ENCODE peak calls at places on chromosomes 3 and 15, in five cellular contexts. E, K, U, Q and F are unnamed samples.

GRCh38 chr3:49638445-49638844 is 35.7 kb upstream of the APEH start:
- DNase-seq in K (no peak), U (no peak), E (no peak), Q (peak), F (peak)

GRCh38 chr15:39665629-39666245 is 84.9 kb downstream of the THBS1 start:
- DNase-seq in Q (no peak), U (no peak), K (peak), E (no peak), F (no peak)

GRCh38 chr3:48408823-48409281 is 21.0 kb downstream of the PLXNB1 start:
- DNase-seq in Q (no peak), E (peak), K (no peak), U (no peak), F (no peak)

GRCh38 chr3:175431396-175431795 is 572.3 kb downstream of the NAALADL2 start:
- DNase-seq in K (peak), U (peak), E (no peak), Q (peak), F (peak)

GRCh38 chr3:72317491-72317890 is 530.8 kb downstream of the SHQ1 start:
- DNase-seq in E (no peak), Q (no peak), K (no peak), U (peak), F (peak)

GRCh38 chr3:187210555-187211327 is 13.5 kb downstream of the RTP1 start:
- DNase-seq in E (no peak), U (peak), Q (peak), K (peak), F (peak)

GRCh38 chr3:105674437-105675065 is 194.3 kb downstream of the CBLB start:
- DNase-seq in Q (no peak), U (no peak), E (no peak), K (no peak), F (no peak)

GRCh38 chr3:171640520-171641412 is 169.5 kb downstream of the PLD1 start:
- DNase-seq in K (peak), U (no peak), E (no peak), Q (peak), F (peak)

GRCh38 chr15:65223996-65224395 is 12.7 kb upstream of the CILP start:
- DNase-seq in U (no peak), E (no peak), Q (no peak), K (no peak), F (no peak)

GRCh38 chr3:134057006-134057832 is 27.5 kb upstream of the SLCO2A1 start:
- DNase-seq in E (no peak), Q (peak), K (no peak), U (no peak), F (peak)

GRCh38 chr15:35514759-35515158 is 31.2 kb downstream of the DPH6 start:
- DNase-seq in U (no peak), Q (peak), K (no peak), E (no peak), F (peak)

GRCh38 chr3:43994594-43995077 is 247.1 kb upstream of the TOPAZ1 start:
- DNase-seq in E (no peak), Q (no peak), U (no peak), K (peak), F (no peak)

GRCh38 chr3:23961064-23961463 is 16.0 kb downstream of the NR1D2 start:
- DNase-seq in K (no peak), U (no peak), Q (no peak), E (no peak), F (peak)

GRCh38 chr3:115628075-115628412 is 4.7 kb downstream of the GAP43 start:
- DNase-seq in U (no peak), K (no peak), Q (no peak), E (no peak), F (no peak)

GRCh38 chr15:31268108-31268501 is 58.5 kb upstream of the KLF13 start:
- DNase-seq in Q (no peak), K (no peak), U (no peak), E (peak), F (no peak)

GRCh38 chr3:190401943-190402342 is 14.0 kb downstream of the CLDN16 start:
- DNase-seq in E (no peak), U (no peak), Q (no peak), K (no peak), F (no peak)

GRCh38 chr3:161852744-161853143 is 356.1 kb downstream of the OTOL1 start:
- DNase-seq in K (no peak), E (no peak), U (no peak), Q (no peak), F (no peak)

GRCh38 chr3:146498002-146498736 is 28.8 kb upstream of the PLSCR2 start:
- DNase-seq in E (no peak), K (no peak), U (no peak), Q (no peak), F (no peak)

GRCh38 chr3:96844204-96844514 is 29.8 kb downstream of the EPHA6 start:
- DNase-seq in Q (no peak), U (no peak), K (no peak), E (no peak), F (no peak)

GRCh38 chr3:52055537-52056351 is 627 bp downstream of the DUSP7 start:
- DNase-seq in U (peak), Q (peak), K (peak), E (no peak), F (peak)

GRCh38 chr15:31292391-31293020 is 34.1 kb upstream of the KLF13 start:
- DNase-seq in U (no peak), Q (no peak), E (no peak), K (no peak), F (no peak)

GRCh38 chr3:25354071-25354470 is 74.0 kb upstream of the RARB start:
- DNase-seq in K (no peak), Q (no peak), U (no peak), E (no peak), F (peak)

GRCh38 chr3:105274958-105275357 is 91.8 kb upstream of the ALCAM start:
- DNase-seq in K (no peak), U (no peak), E (no peak), Q (peak), F (peak)

GRCh38 chr15:34790121-34790520 is 5.2 kb downstream of the ACTC1 start:
- DNase-seq in E (no peak), K (no peak), Q (no peak), U (no peak), F (no peak)

GRCh38 chr15:70023064-70023768 is 74.5 kb downstream of the TLE3 start:
- DNase-seq in U (peak), E (no peak), Q (peak), K (no peak), F (peak)

GRCh38 chr3:45008117-45008516 is 18.0 kb upstream of the CLEC3B start:
- DNase-seq in E (no peak), U (no peak), K (no peak), Q (peak), F (peak)

GRCh38 chr3:58769065-58769464 is 102.5 kb upstream of the FAM3D start:
- DNase-seq in K (no peak), E (no peak), Q (no peak), U (no peak), F (no peak)

GRCh38 chr3:53862241-53862640 is 15.9 kb downstream of the IL17RB start:
- DNase-seq in Q (no peak), E (no peak), K (no peak), U (no peak), F (no peak)

GRCh38 chr3:41053220-41053619 is 146.1 kb upstream of the CTNNB1 start:
- DNase-seq in Q (no peak), E (no peak), U (no peak), K (no peak), F (no peak)

GRCh38 chr15:58932791-58933310 is 628 bp downstream of the SLTM start:
- DNase-seq in U (peak), K (peak), E (no peak), Q (no peak), F (peak)

GRCh38 chr15:58934521-58934920 is 1.0 kb upstream of the SLTM start:
- DNase-seq in E (no peak), Q (no peak), U (no peak), K (peak), F (no peak)

GRCh38 chr15:58931985-58932384 is 1.5 kb downstream of the SLTM start:
- DNase-seq in E (no peak), K (no peak), U (peak), Q (peak), F (peak)

GRCh38 chr15:58933311-58934113 is at the start of gene SLTM:
- DNase-seq in Q (peak), U (peak), K (peak), E (peak), F (peak)

GRCh38 chr15:58934114-58934447 is 602 bp upstream of the SLTM start:
- DNase-seq in E (no peak), K (no peak), U (no peak), Q (no peak), F (no peak)
- TF ChIP-seq CTCF in E (no peak), K (no peak), U (no peak), Q (no peak), F (no peak)

DNA sequence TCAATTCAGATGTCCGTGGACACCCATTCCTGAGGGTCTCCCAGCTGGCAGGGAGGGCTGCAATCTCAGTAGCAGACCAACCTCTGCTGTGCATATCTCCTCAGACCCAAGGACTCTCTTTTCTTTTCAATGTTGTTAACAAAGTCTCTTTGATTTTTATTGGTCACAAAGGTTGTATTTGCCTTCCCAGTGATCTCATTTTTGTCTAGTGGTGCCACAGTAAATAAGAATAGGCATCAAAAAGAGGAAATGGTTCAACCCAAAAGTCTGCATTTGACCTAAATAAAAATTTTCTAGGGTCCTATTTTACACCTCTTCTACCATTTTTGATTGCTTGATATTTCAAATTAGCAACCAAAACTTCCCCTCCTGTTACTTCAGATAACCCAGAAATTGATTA is 225.9 kb downstream of the CDIN1 start:
- DNase-seq in K (no peak), U (no peak), E (no peak), Q (no peak), F (no peak)
- H3K4me3 ChIP-seq in K (no peak), U (no peak), E (no peak), Q (no peak), F (no peak)

GRCh38 chr3:108477511-108478147 is 32.8 kb downstream of the MYH15 start:
- DNase-seq in E (no peak), U (peak), K (peak), Q (peak), F (peak)
- TF ChIP-seq CTCF in E (peak), U (peak), K (peak), Q (peak), F (peak)

GRCh38 chr3:123752228-123752627 is 131.9 kb downstream of the MYLK start:
- DNase-seq in U (no peak), Q (no peak), E (no peak), K (no peak), F (no peak)

GRCh38 chr3:123751478-123751877 is 132.7 kb downstream of the MYLK start:
- DNase-seq in K (no peak), U (no peak), E (no peak), Q (no peak), F (peak)

GRCh38 chr3:123750209-123750608 is 133.9 kb downstream of the MYLK start:
- DNase-seq in K (no peak), E (no peak), U (no peak), Q (no peak), F (no peak)

GRCh38 chr3:123749716-123750115 is 134.4 kb downstream of the MYLK start:
- DNase-seq in E (no peak), U (no peak), K (no peak), Q (peak), F (peak)

DNA sequence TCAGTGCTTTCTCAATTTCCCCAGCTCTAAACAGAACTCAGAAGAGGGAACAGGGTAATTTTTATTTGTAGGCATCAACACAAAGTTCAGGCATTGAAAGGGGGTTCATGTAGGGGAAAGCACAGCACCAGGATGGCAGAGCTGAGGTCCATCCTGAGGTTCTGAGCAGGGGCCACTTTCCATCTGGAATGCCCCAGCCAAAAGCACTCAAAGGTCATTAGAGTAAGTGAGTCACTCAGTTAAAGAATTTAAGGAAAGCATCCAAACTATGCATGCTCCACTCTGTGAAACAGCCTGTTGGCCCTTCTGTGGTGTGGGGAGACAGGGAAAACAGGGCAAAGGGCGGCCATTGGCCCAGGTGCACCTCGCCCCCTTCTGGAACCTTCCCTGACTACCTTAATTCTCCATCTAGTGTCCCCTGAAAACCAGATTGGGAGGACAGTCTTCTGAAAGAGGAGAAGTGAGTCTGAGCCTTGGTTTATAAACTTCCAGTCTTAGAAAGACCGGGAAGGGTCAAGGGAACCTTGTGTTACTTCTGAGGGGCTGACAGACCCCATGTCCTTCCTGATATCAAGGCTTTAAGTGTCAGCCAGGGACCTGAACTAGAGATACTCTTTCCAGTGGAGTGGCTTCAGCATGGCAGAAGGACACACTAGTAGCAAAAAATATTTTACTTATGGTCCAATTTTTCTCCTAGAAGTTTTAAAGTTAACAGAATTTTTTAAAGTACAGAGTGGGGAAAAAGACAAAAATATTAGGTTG is 133.3 kb downstream of the MYLK start:
- DNase-seq in U (peak), Q (peak), K (peak), E (no peak), F (peak)
- H3K4me3 ChIP-seq in U (no peak), Q (no peak), K (no peak), E (no peak), F (no peak)

DNA sequence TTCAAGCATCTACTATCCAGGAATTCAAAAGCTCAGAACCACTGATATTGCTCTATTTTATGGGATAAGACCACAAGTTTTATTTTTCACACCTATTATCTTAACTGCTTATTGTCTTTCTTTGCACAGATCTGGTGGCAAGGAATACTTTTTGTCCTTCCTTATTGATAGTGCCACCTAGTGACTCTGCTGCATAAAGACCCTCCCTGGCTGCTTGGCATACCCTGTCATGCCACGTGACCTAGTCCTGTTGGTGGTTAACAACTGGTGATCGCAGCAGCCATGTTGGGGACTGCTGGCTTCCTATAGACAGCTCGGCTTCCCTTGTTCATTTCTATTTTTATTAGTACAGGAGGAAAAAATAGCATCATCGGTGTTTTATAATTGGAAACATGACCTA is 236.3 kb downstream of the MEX3B start:
- DNase-seq in E (no peak), K (peak), Q (peak), U (peak), F (peak)
- TF ChIP-seq CTCF in E (no peak), K (peak), Q (no peak), U (no peak), F (no peak)

GRCh38 chr3:173584834-173585831 is 187.6 kb downstream of the NLGN1 start:
- DNase-seq in U (peak), K (peak), E (peak), Q (peak), F (peak)
- H3K4me3 ChIP-seq in U (no peak), K (peak), E (peak), Q (peak), F (peak)

GRCh38 chr3:36700537-36701248 is 63.7 kb downstream of the DCLK3 start:
- DNase-seq in K (peak), E (peak), U (peak), Q (peak), F (peak)
- TF ChIP-seq CTCF in K (peak), E (peak), U (peak), Q (peak), F (peak)